ENCODE peak calls at places on chromosomes 7 and 10, in seven cellular contexts. T, H, V, K, B, U and I are unnamed samples.

GRCh38 chr10:133056651-133057178 is 31.0 kb upstream of the ADGRA1 start:
- DNase-seq in B (no peak), U (no peak), K (no peak), V (no peak), T (no peak), H (no peak), I (no peak)

GRCh38 chr10:47336387-47337134 is 11.6 kb upstream of the RBP3 start:
- DNase-seq in T (peak; percentile 8), U (peak; percentile 82), H (no peak), K (no peak), V (no peak), B (no peak), I (no peak)

GRCh38 chr7:74023037-74023436 is 4.9 kb upstream of the ELN start:
- DNase-seq in K (peak; percentile 73), U (peak; percentile 63), T (peak; percentile 59), B (peak; percentile 42), V (peak; percentile 66), H (peak; percentile 51), I (no peak)

GRCh38 chr10:93461807-93462178 is 20.3 kb downstream of the MYOF start:
- DNase-seq in K (no peak), U (peak; percentile 51), V (no peak), B (peak; percentile 85), H (peak; percentile 54), T (peak; percentile 89), I (no peak)

GRCh38 chr7:151427705-151428392 is 12.1 kb downstream of the CRYGN start:
- DNase-seq in T (no peak), V (no peak), B (no peak), K (no peak), U (no peak), H (no peak), I (no peak)

GRCh38 chr7:30450123-30450982 is 28.2 kb downstream of the NOD1 start:
- DNase-seq in H (no peak), U (no peak), K (no peak), B (no peak), T (no peak), V (no peak), I (no peak)

GRCh38 chr10:88262591-88263234 is 320.4 kb downstream of the RNLS start:
- DNase-seq in T (no peak), U (no peak), B (no peak), K (no peak), V (no peak), H (no peak), I (no peak)

GRCh38 chr7:142887282-142888015 is 1.9 kb upstream of the TRPV6 start:
- DNase-seq in H (no peak), U (no peak), T (no peak), B (no peak), V (no peak), K (no peak), I (no peak)

GRCh38 chr10:51214207-51214896 is 140.1 kb downstream of the PRKG1 start:
- DNase-seq in B (no peak), T (peak; percentile 3), U (peak; percentile 30), K (no peak), H (no peak), V (no peak), I (no peak)

GRCh38 chr10:69960606-69961167 is 92.0 kb upstream of the MACROH2A2 start:
- DNase-seq in U (no peak), B (no peak), H (no peak), V (no peak), T (no peak), K (no peak), I (no peak)

GRCh38 chr7:30080818-30081217 is 52.6 kb downstream of the PLEKHA8 start:
- DNase-seq in T (no peak), K (no peak), H (no peak), B (no peak), V (no peak), U (no peak), I (no peak)

GRCh38 chr10:71319042-71319799 is at the start of gene SLC29A3:
- DNase-seq in V (peak; percentile 93), H (peak; percentile 89), B (peak; percentile 55), K (peak; percentile 84), U (peak; percentile 70), T (peak; percentile 80), I (peak; percentile 87)

GRCh38 chr10:71321386-71321785 is 2.3 kb downstream of the SLC29A3 start:
- DNase-seq in U (no peak), H (no peak), K (no peak), B (no peak), T (no peak), V (no peak), I (no peak)

GRCh38 chr10:71320592-71320991 is 1.5 kb downstream of the SLC29A3 start:
- DNase-seq in B (no peak), H (no peak), U (no peak), V (no peak), T (no peak), K (no peak), I (no peak)

GRCh38 chr10:71316786-71317160 is 2.3 kb upstream of the SLC29A3 start:
- DNase-seq in U (no peak), B (no peak), T (no peak), V (no peak), K (no peak), H (no peak), I (no peak)

GRCh38 chr10:71319800-71320392 is 837 bp downstream of the SLC29A3 start:
- DNase-seq in U (no peak), T (no peak), H (no peak), K (no peak), B (no peak), V (no peak), I (no peak)
- TF ChIP-seq CTCF in U (no peak), T (no peak), H (no peak), K (no peak), B (no peak), V (no peak), I (no peak)

GRCh38 chr7:158042156-158042880 is 545.3 kb downstream of the PTPRN2 start:
- DNase-seq in H (no peak), U (no peak), B (no peak), V (no peak), K (no peak), T (no peak), I (no peak)
- H3K9me3 ChIP-seq in H (peaks cover 4% of the 10 kb centered on the region), U (peaks cover 42% of the 10 kb centered on the region), B (peaks cover 10% of the 10 kb centered on the region), V (no peaks in the 10 kb centered on the region), K (no peaks in the 10 kb centered on the region), T (no peaks in the 10 kb centered on the region), I (peaks cover 14% of the 10 kb centered on the region)

GRCh38 chr10:3681642-3682554 is 103.1 kb downstream of the KLF6 start:
- DNase-seq in B (no peak), V (no peak), K (no peak), T (peak; percentile 25), U (no peak), H (no peak), I (no peak)
- TF ChIP-seq CTCF in B (peak; percentile 13), V (no peak), K (no peak), T (no peak), U (no peak), H (no peak), I (no peak)

GRCh38 chr10:130660266-130660665 is 524.1 kb downstream of the GLRX3 start:
- DNase-seq in B (no peak), K (no peak), H (no peak), T (no peak), V (no peak), U (no peak), I (no peak)
- H3K9me3 ChIP-seq in B (peaks cover 12% of the 10 kb centered on the region), K (no peaks in the 10 kb centered on the region), H (no peaks in the 10 kb centered on the region), T (no peaks in the 10 kb centered on the region), V (no peaks in the 10 kb centered on the region), U (peaks cover 58% of the 10 kb centered on the region), I (peaks cover 11% of the 10 kb centered on the region)

GRCh38 chr7:28661826-28662225 is 249.5 kb downstream of the CREB5 start:
- DNase-seq in V (no peak), H (no peak), U (no peak), B (no peak), K (no peak), T (no peak), I (no peak)

GRCh38 chr7:28662236-28662635 is 249.9 kb downstream of the CREB5 start:
- DNase-seq in V (no peak), U (no peak), H (no peak), K (no peak), B (no peak), T (no peak), I (no peak)

GRCh38 chr7:28669329-28669728 is 257.0 kb downstream of the CREB5 start:
- DNase-seq in V (no peak), U (no peak), K (no peak), B (no peak), H (no peak), T (no peak), I (no peak)

GRCh38 chr7:28668085-28668484 is 255.8 kb downstream of the CREB5 start:
- DNase-seq in T (no peak), B (no peak), V (no peak), U (no peak), K (no peak), H (no peak), I (no peak)

GRCh38 chr7:28666144-28666543 is 253.8 kb downstream of the CREB5 start:
- DNase-seq in V (no peak), H (no peak), B (peak; percentile 52), K (no peak), T (peak; percentile 70), U (peak; percentile 69), I (no peak)
- TF ChIP-seq CTCF in V (no peak), H (no peak), B (no peak), K (no peak), T (no peak), U (no peak), I (no peak)